ENCODE peak calls at places on chromosomes 2 and 18, in four cellular contexts. One of them, this sample, is unnamed.

GRCh38 chr2:73426161-73426560 is 40.5 kb downstream of the ALMS1 start:
- DNase-seq in HepG2: no peak
- DNase-seq in A549: no peak
- DNase-seq in K562: no peak
- DNase-seq in this sample: no peak

GRCh38 chr2:70992945-70993688 is 1.6 kb downstream of the TEX261 start:
- DNase-seq in HepG2: no peak
- DNase-seq in A549: no peak
- DNase-seq in K562: no peak
- DNase-seq in this sample: no peak

GRCh38 chr2:128304715-128305554 is 13.7 kb downstream of the HS6ST1 start:
- DNase-seq in HepG2: peak
- DNase-seq in A549: peak
- DNase-seq in K562: peak
- DNase-seq in this sample: peak

GRCh38 chr2:157194097-157194688 is 63.3 kb upstream of the GALNT5 start:
- DNase-seq in HepG2: peak
- DNase-seq in A549: peak
- DNase-seq in K562: peak
- DNase-seq in this sample: no peak

GRCh38 chr18:25814841-25815458 is 275.5 kb downstream of the SS18 start:
- DNase-seq in HepG2: no peak
- DNase-seq in A549: no peak
- DNase-seq in K562: no peak
- DNase-seq in this sample: no peak

GRCh38 chr2:119439574-119440500 is 8.2 kb downstream of the TMEM37 start:
- DNase-seq in HepG2: no peak
- DNase-seq in A549: no peak
- DNase-seq in K562: no peak
- DNase-seq in this sample: no peak

GRCh38 chr2:168687314-168687713 is 115.1 kb upstream of the NOSTRIN start:
- DNase-seq in HepG2: no peak
- DNase-seq in A549: peak
- DNase-seq in K562: no peak
- DNase-seq in this sample: no peak

GRCh38 chr2:217970206-217970605 is 32.6 kb downstream of the TNS1 start:
- DNase-seq in HepG2: no peak
- DNase-seq in A549: no peak
- DNase-seq in K562: no peak
- DNase-seq in this sample: no peak

GRCh38 chr2:119426801-119427395 is 4.8 kb upstream of the TMEM37 start:
- DNase-seq in HepG2: peak
- DNase-seq in A549: peak
- DNase-seq in K562: peak
- DNase-seq in this sample: no peak

GRCh38 chr2:460861-461260 is 173.0 kb upstream of the ALKAL2 start:
- DNase-seq in HepG2: no peak
- DNase-seq in A549: no peak
- DNase-seq in K562: no peak
- DNase-seq in this sample: no peak

GRCh38 chr2:187711122-187711521 is 156.9 kb upstream of the TFPI start:
- DNase-seq in HepG2: no peak
- DNase-seq in A549: no peak
- DNase-seq in K562: no peak
- DNase-seq in this sample: no peak

DNA sequence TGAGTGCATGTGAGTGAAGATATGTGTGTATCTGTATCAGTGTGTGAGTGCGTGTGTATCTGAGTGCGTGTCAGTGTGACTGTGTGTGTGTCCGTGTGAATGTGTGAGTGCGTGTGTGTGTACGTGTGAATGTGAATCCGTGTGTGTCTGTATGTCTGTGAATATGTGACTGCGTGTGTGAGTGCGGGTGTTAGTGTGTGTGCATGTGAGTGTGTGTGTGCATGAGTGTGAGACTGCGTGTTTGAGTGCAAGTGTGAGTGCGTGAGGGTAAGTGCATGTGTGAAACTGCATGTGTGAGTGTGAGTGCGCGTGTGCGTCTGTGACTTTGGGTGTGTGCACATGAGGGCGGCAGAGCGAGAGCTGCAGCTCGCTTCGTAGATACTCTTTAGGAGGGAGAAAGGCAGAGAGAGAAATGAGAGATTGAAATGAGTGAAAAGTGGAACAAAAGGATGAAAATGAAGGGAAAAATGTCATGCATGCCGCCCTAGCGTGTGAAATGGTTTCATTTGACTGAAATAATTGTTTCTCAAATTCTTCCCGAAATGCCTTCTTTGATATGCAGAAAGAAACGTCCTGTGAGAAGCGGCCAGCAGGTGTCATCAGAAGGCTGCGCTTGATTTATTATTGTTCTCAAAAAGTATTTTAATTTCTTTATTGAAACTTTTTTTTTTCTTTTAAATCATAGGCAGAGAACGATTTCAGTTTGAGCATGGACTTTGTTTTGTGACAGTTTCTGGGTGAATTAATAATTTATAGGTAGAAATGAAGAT is 25.6 kb downstream of the ZNF407 start:
- DNase-seq in HepG2: no peak
- DNase-seq in A549: no peak
- DNase-seq in K562: peak
- DNase-seq in this sample: no peak
- TF ChIP-seq HMGXB4 in HepG2: no peak
- TF ChIP-seq HMGXB4 in A549: no peak
- TF ChIP-seq HMGXB4 in K562: no peak
- TF ChIP-seq HMGXB4 in this sample: no peak

GRCh38 chr18:49016648-49017539 is 66.1 kb upstream of the SMAD7 start:
- DNase-seq in HepG2: peak
- DNase-seq in A549: peak
- DNase-seq in K562: peak
- DNase-seq in this sample: no peak
- TF ChIP-seq HMGXB4 in HepG2: no peak
- TF ChIP-seq HMGXB4 in A549: no peak
- TF ChIP-seq HMGXB4 in K562: no peak
- TF ChIP-seq HMGXB4 in this sample: no peak

GRCh38 chr2:18479901-18480369 is 80.5 kb downstream of the RDH14 start:
- DNase-seq in HepG2: no peak
- DNase-seq in A549: no peak
- DNase-seq in K562: no peak
- DNase-seq in this sample: no peak
- TF ChIP-seq HMGXB4 in HepG2: no peak
- TF ChIP-seq HMGXB4 in A549: no peak
- TF ChIP-seq HMGXB4 in K562: no peak
- TF ChIP-seq HMGXB4 in this sample: no peak

GRCh38 chr2:37052600-37053332 is 31.4 kb downstream of the HEATR5B start:
- DNase-seq in HepG2: no peak
- DNase-seq in A549: no peak
- DNase-seq in K562: no peak
- DNase-seq in this sample: no peak
- TF ChIP-seq HMGXB4 in HepG2: no peak
- TF ChIP-seq HMGXB4 in A549: no peak
- TF ChIP-seq HMGXB4 in K562: no peak
- TF ChIP-seq HMGXB4 in this sample: no peak

DNA sequence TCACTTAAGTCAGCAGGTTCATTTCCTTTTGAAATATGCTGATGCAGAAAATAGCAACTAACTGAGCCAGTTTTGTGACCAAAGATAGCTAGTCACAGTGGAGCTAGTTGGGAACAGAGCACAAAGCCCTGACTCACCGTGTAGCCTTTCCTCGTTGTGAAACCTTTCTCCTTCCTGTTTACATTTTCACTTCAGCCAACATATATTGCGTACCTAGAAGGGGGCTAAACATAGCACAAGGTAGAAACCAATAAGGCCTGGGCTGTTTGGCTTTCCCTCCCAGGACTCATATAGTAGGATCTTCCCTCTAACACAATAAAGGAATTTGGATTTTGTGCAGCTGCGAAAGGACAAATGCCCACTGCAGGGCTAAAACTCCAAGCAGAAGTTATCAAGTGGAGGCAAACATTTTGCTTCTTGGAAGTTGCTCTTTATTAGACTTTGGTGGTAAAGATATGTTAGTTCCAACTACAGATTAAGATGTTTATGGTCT is 24.5 kb upstream of the LPIN2 start:
- DNase-seq in HepG2: peak
- DNase-seq in A549: peak
- DNase-seq in K562: peak
- DNase-seq in this sample: no peak
- TF ChIP-seq HMGXB4 in HepG2: peak
- TF ChIP-seq HMGXB4 in A549: no peak
- TF ChIP-seq HMGXB4 in K562: no peak
- TF ChIP-seq HMGXB4 in this sample: no peak

GRCh38 chr2:235162544-235163197 is 210.9 kb downstream of the SH3BP4 start:
- DNase-seq in HepG2: no peak
- DNase-seq in A549: peak
- DNase-seq in K562: no peak
- DNase-seq in this sample: no peak
- TF ChIP-seq HMGXB4 in HepG2: no peak
- TF ChIP-seq HMGXB4 in A549: no peak
- TF ChIP-seq HMGXB4 in K562: no peak
- TF ChIP-seq HMGXB4 in this sample: no peak

GRCh38 chr2:222939208-222939846 is 78.5 kb downstream of the ACSL3 start:
- DNase-seq in HepG2: peak
- DNase-seq in A549: peak
- DNase-seq in K562: peak
- DNase-seq in this sample: peak
- TF ChIP-seq HMGXB4 in HepG2: peak
- TF ChIP-seq HMGXB4 in A549: no peak
- TF ChIP-seq HMGXB4 in K562: no peak
- TF ChIP-seq HMGXB4 in this sample: no peak

DNA sequence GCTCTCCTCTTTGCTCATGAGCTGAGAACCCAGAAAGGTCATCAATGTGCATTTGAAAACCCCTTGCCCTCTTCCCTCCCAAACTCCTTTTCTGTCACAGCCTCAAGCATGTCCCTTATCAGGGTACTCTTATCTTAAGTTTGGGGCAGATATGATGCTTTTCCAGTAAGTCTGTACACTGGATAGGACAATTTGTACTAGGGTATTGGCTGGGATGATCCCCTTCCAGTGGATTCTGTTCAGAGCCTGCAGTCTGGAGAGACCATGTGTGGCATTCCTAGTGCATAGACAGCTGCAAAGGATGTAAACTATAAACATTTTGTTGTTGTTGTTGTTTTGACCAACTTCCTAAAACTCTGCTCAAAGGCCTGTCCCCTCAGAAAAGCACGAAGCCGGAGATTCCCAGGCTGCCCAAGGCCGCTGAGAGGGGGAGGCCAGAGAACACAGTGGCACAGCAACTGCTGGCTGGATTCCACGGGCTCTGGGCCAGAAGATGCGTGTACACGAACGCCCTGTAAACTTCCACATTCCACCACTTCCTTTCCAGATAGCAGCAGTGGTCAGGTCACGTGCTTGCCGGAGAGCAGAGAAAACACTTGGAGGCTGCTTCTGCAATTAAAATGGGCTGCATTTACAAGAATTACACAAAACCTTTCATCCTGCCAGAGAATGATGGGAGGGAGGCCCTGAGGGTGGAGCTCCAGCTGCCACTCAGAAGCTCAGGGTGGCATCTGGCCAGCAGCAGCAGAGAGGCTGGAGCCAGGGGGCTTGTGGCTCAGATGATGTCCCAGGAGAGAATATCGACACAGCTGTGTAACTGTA is 42.1 kb downstream of the BMP10 start:
- DNase-seq in HepG2: peak
- DNase-seq in A549: peak
- DNase-seq in K562: peak
- DNase-seq in this sample: no peak
- TF ChIP-seq HMGXB4 in HepG2: no peak
- TF ChIP-seq HMGXB4 in A549: no peak
- TF ChIP-seq HMGXB4 in K562: no peak
- TF ChIP-seq HMGXB4 in this sample: no peak

DNA sequence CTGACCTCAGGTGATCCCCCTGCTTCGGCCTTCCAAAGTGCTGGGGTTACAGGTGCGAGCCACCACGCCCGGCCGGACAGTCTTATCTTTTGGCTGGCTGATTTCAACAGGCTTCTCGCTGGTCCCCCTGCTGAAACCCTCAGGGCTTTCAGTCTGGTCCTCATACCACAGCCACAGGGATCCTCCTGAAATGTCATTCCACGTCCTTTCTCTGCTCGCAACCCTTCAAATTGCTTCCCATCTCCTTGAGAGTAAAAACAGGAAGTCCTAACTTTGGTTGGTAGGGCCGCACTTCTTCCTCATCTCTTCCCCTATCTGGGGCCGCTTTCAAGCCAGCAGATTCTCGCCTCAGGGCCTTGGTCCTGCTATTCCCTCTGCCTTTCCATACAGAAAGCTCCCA is 1.4 kb upstream of the CAB39 start:
- DNase-seq in HepG2: no peak
- DNase-seq in A549: no peak
- DNase-seq in K562: peak
- DNase-seq in this sample: no peak
- TF ChIP-seq HMGXB4 in HepG2: no peak
- TF ChIP-seq HMGXB4 in A549: no peak
- TF ChIP-seq HMGXB4 in K562: no peak
- TF ChIP-seq HMGXB4 in this sample: no peak

DNA sequence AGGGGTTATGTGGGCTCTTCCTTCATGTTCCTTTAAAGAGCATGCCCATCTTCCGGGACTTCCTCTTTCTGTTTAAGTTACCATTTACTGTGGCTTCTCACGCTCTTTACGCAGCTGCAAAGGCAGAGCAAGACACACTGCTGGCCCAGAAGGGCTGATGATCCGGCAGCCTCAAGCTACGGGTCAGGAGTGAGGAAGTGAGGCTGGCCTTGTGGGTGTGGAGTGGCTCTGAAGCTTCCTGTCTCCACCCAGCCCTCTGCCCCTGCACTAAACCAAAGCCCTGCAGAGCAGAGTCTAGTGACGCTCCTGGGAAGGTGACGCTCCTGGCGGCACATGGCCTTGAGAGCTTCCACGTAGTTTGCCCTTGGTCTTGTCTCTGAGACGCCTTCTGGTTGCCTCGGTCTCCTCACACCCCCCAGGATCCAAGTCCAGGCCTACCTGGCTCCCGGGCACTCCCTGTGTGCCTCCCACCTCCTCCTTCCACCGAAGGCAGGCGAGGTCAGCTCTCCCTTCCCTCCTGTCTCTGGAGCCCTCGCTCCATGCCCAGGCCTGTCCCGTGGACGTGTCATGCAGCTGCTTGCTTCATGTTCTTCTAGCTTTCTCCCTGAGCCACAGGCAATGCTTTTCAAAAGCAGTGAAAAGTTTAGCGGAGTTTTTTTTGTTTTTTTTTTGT is 50.3 kb downstream of the ARL4C start:
- DNase-seq in HepG2: no peak
- DNase-seq in A549: no peak
- DNase-seq in K562: no peak
- DNase-seq in this sample: no peak
- TF ChIP-seq HMGXB4 in HepG2: no peak
- TF ChIP-seq HMGXB4 in A549: no peak
- TF ChIP-seq HMGXB4 in K562: no peak
- TF ChIP-seq HMGXB4 in this sample: no peak

This sample was measured in WTC11.